ENCODE peak calls at places on chromosomes 5 and 9, in four cellular contexts. A is body of pancreas, P is uterus, R is Peyer's patch. Z is an unnamed sample.
A peak's percentile ranks its signal among the peaks of the same experiment; 100 is the strongest.

GRCh38 chr5:105015098-105015497 is 1452.5 kb upstream of the NUDT12 start:
- DNase-seq in A (no peak), P (no peak), R (no peak), Z (no peak)

GRCh38 chr5:72427488-72428437 is 79.4 kb downstream of the ZNF366 start:
- DNase-seq in A (peak; percentile 22), P (no peak), R (no peak), Z (no peak)

GRCh38 chr5:175254155-175254554 is 189.8 kb downstream of the DRD1 start:
- DNase-seq in A (peak; percentile 33), P (no peak), R (no peak), Z (no peak)

GRCh38 chr9:133088146-133088750 is 26.5 kb downstream of the CEL start:
- DNase-seq in A (peak; percentile 62), P (no peak), R (no peak), Z (no peak)

GRCh38 chr9:125161284-125161918 is 18.1 kb upstream of the SCAI start:
- DNase-seq in A (no peak), P (no peak), R (no peak), Z (no peak)

GRCh38 chr9:113558632-113559502 is 95.3 kb downstream of the RGS3 start:
- DNase-seq in A (peak; percentile 96), P (peak; percentile 72), R (no peak), Z (peak; percentile 89)

GRCh38 chr9:137012694-137013570 is 15.1 kb downstream of the ABCA2 start:
- DNase-seq in A (no peak), P (no peak), R (no peak), Z (no peak)

GRCh38 chr5:175895701-175896102 is 24.3 kb downstream of the CPLX2 start:
- DNase-seq in A (no peak), P (no peak), R (peak; percentile 56), Z (no peak)

GRCh38 chr9:129962889-129963703 is 79.9 kb downstream of the FNBP1 start:
- DNase-seq in A (peak; percentile 50), P (peak; percentile 63), R (peak; percentile 78), Z (peak; percentile 57)

GRCh38 chr5:74148321-74148720 is 492.2 kb downstream of the ENC1 start:
- DNase-seq in A (no peak), P (no peak), R (no peak), Z (no peak)

GRCh38 chr5:172875372-172876279 is 41.6 kb downstream of the ERGIC1 start:
- DNase-seq in A (no peak), P (no peak), R (no peak), Z (no peak)

GRCh38 chr5:141841376-141841775 is 36.8 kb downstream of the PCDH1 start:
- DNase-seq in A (peak; percentile 80), P (no peak), R (no peak), Z (peak; percentile 58)

GRCh38 chr5:52896524-52897237 is 92.5 kb upstream of the ITGA2 start:
- DNase-seq in A (no peak), P (no peak), R (no peak), Z (no peak)

GRCh38 chr5:2156358-2157059 is 273.8 kb upstream of the IRX4 start:
- DNase-seq in A (no peak), P (no peak), R (no peak), Z (no peak)

GRCh38 chr9:13292158-13292557 is 12.7 kb upstream of the MPDZ start:
- DNase-seq in A (no peak), P (no peak), R (no peak), Z (no peak)

GRCh38 chr9:112546149-112547012 is 59.8 kb downstream of the KIAA1958 start:
- DNase-seq in A (no peak), P (no peak), R (no peak), Z (no peak)

GRCh38 chr5:133456933-133457402 is 155.4 kb downstream of the FSTL4 start:
- DNase-seq in A (peak; percentile 10), P (peak; percentile 26), R (no peak), Z (peak; percentile 85)

GRCh38 chr9:86126998-86127972 is 27.9 kb upstream of the GOLM1 start:
- DNase-seq in A (peak; percentile 99), P (no peak), R (no peak), Z (peak; percentile 81)

GRCh38 chr5:147711019-147711418 is 71.5 kb downstream of the JAKMIP2 start:
- DNase-seq in A (no peak), P (no peak), R (no peak), Z (no peak)

GRCh38 chr9:107488400-107489143 is 997 bp downstream of the KLF4 start:
- DNase-seq in A (peak; percentile 72), P (peak; percentile 68), R (no peak), Z (peak; percentile 55)
- H3K4me3 ChIP-seq in A (peak overlapping the region; percentile 31), P (peak overlapping the region; percentile 76), R (peak overlapping the region; percentile 84), Z (peak overlapping the region; percentile 53)

DNA sequence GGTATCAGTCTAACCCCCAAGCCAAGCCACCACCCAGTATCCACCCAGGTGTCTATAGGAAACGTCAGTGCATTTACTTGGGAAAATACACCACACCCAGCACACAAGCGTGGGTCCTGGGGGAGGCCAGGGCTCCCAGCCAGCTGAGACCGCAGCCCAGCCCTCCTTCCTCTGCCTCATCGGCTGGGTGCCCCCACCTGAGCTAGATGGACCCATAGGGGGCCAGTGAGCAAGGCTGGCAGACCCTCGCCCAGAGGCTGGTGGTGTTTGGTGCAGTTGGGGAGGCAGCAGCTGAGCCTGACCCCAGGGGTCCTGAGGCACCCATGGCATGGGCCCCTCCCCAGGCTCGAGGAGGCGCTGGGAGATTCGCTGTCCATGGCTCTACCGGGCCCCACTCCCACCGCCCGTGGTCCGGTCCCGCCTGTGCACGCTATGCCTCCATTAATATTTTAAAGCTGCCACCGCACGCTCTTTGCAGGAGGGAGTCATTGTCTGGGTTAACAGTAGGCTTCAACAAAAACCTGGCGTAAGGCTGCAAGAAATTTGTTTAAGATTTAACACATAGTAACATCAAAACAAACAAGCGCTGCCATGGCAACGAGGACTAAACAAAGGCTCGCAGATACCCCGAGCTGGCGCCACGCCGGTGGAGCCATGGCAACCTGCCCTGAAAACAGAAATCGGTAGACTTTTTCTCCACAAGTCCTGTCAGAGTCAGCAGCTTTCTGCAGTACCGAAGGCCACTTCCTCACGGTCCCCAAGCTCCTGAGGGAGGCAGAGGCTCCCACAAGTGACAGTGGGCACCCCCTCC is 20.6 kb downstream of the TPPP start:
- DNase-seq in A (peak; percentile 86), P (peak; percentile 79), R (peak; percentile 60), Z (peak; percentile 86)
- TF ChIP-seq POLR2A in A (no peak), P (no peak), R (no peak), Z (no peak)

GRCh38 chr9:127754761-127755557 is 19.9 kb upstream of the TOR2A start:
- DNase-seq in A (no peak), P (no peak), R (no peak), Z (no peak)
- H3K4me3 ChIP-seq in A (no peak overlapping the region), P (no peak overlapping the region), R (no peak overlapping the region), Z (no peak overlapping the region)

GRCh38 chr5:149937610-149938009 is 7.0 kb downstream of the PDE6A start:
- DNase-seq in A (no peak), P (no peak), R (no peak), Z (no peak)
- TF ChIP-seq POLR2A in A (no peak), P (no peak), R (no peak), Z (no peak)

DNA sequence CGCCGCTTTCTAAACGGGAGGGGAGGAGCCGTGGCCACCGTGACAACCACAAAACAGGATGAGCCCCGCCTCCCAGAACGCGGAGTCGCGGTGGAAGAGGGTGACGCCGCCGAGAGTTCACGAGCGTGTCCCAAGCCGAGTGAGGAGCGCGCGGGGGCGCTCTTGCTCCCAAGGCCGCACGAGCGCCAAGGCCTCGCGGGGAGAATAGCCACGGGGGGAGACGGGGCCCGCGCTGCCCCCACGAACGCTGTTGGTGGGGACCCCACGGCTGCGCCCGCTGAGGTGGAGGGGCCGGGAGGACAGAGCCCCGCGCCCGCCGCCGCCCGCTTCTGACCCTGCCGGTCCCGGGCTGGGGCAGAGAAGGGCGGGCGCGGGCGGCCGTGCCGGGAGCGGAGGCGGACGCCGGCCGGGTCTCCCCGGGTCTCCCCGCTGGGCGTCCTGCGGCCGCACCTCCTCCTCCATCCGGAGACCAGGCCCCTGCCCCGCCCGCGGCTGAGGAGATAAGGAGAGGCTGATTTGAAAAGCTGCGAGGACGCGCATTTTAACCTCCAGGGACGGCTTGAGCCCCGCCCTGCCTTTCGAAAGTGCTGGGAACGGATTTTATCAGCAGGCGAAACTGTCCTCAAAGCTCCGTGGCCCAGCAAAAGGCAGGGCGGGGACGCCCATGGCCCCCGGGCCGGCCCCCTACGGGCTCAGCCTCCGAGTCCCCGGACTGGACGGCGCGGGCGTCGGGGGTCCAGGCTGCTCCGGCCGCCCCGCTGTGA is 3.8 kb upstream of the NKD2 start:
- DNase-seq in A (peak; percentile 59), P (peak; percentile 58), R (peak; percentile 28), Z (peak; percentile 81)
- H3K4me3 ChIP-seq in A (no peak overlapping the region), P (no peak overlapping the region), R (peak overlapping the region; percentile 58), Z (peak overlapping the region; percentile 37)

GRCh38 chr9:128683340-128684064 is 5.5 kb upstream of the SET start:
- DNase-seq in A (peak; percentile 82), P (peak; percentile 50), R (peak; percentile 78), Z (peak; percentile 67)
- TF ChIP-seq POLR2A in A (peak; percentile 43), P (no peak), R (no peak), Z (no peak)

GRCh38 chr5:179734536-179735164 is 2.0 kb downstream of the MAML1 start:
- DNase-seq in A (no peak), P (no peak), R (no peak), Z (peak; percentile 35)
- H3K4me3 ChIP-seq in A (no peak overlapping the region), P (no peak overlapping the region), R (peak overlapping the region; percentile 98), Z (no peak overlapping the region)

GRCh38 chr5:65903581-65903980 is 22.8 kb upstream of the ERBIN start:
- DNase-seq in A (no peak), P (no peak), R (no peak), Z (no peak)
- TF ChIP-seq POLR2A in A (no peak), P (no peak), R (no peak), Z (no peak)